ENCODE peak calls at places on chromosomes 13 and 19, in seven cellular contexts. F is H1, Z is HCT116, O is GM23248, K is kidney, T is NT2/D1, P is endodermal cell. X is an unnamed sample.

GRCh38 chr13:19927117-19927734 is 31.3 kb upstream of the ZMYM2 start:
- DNase-seq in F (no peak), Z (peak), O (peak), K (no peak), T (no peak), P (no peak), X (peak)

GRCh38 chr19:15463865-15464371 is 426 bp downstream of the RASAL3 start:
- DNase-seq in F (no peak), Z (no peak), O (no peak), K (peak), T (no peak), P (peak), X (no peak)

GRCh38 chr13:28129911-28130693 is 8.2 kb upstream of the PAN3 start:
- DNase-seq in F (no peak), Z (no peak), O (no peak), K (no peak), T (no peak), P (no peak), X (no peak)

GRCh38 chr13:67018775-67019174 is 211.4 kb downstream of the PCDH9 start:
- DNase-seq in F (no peak), Z (no peak), O (no peak), K (no peak), T (no peak), P (no peak), X (no peak)

GRCh38 chr13:24220086-24220703 is 59.7 kb downstream of the SPATA13 start:
- DNase-seq in F (no peak), Z (peak), O (peak), K (no peak), T (peak), P (peak), X (peak)

GRCh38 chr19:46000497-46001246 is 5.4 kb downstream of the CCDC61 start:
- DNase-seq in F (no peak), Z (no peak), O (peak), K (peak), T (no peak), P (peak), X (peak)

GRCh38 chr13:93284056-93284455 is 57.4 kb downstream of the GPC6 start:
- DNase-seq in F (no peak), Z (no peak), O (no peak), K (no peak), T (no peak), P (no peak), X (no peak)

GRCh38 chr13:28717170-28717569 is 1.6 kb downstream of the SLC46A3 start:
- DNase-seq in F (no peak), Z (no peak), O (no peak), K (no peak), T (no peak), P (no peak), X (no peak)

GRCh38 chr13:75480691-75481175 is 1.2 kb downstream of the TBC1D4 start:
- DNase-seq in F (no peak), Z (peak), O (peak), K (peak), T (no peak), P (peak), X (peak)

GRCh38 chr19:31586282-31586681 is 237.0 kb upstream of the TSHZ3 start:
- DNase-seq in F (no peak), Z (no peak), O (peak), K (no peak), T (no peak), P (no peak), X (no peak)

GRCh38 chr19:45251452-45252354 is 632 bp downstream of the MARK4 start:
- DNase-seq in F (no peak), Z (no peak), O (peak), K (peak), T (no peak), P (peak), X (peak)

GRCh38 chr19:48696353-48697010 is 711 bp downstream of the FUT2 start:
- DNase-seq in F (no peak), Z (no peak), O (peak), K (peak), T (no peak), P (peak), X (peak)

GRCh38 chr19:3720533-3720917 is 12.3 kb downstream of the TJP3 start:
- DNase-seq in F (no peak), Z (no peak), O (no peak), K (no peak), T (no peak), P (no peak), X (peak)

GRCh38 chr19:55703790-55704215 is 28.8 kb downstream of the EPN1 start:
- DNase-seq in F (peak), Z (peak), O (peak), K (no peak), T (peak), P (peak), X (peak)

GRCh38 chr13:31476266-31476665 is 263.1 kb upstream of the RXFP2 start:
- DNase-seq in F (no peak), Z (no peak), O (peak), K (no peak), T (no peak), P (no peak), X (no peak)
- H3K9ac ChIP-seq in F (no peak), Z (no peak), O (no peak), K (no peak), T (no peak), P (no peak), X (no peak)

DNA sequence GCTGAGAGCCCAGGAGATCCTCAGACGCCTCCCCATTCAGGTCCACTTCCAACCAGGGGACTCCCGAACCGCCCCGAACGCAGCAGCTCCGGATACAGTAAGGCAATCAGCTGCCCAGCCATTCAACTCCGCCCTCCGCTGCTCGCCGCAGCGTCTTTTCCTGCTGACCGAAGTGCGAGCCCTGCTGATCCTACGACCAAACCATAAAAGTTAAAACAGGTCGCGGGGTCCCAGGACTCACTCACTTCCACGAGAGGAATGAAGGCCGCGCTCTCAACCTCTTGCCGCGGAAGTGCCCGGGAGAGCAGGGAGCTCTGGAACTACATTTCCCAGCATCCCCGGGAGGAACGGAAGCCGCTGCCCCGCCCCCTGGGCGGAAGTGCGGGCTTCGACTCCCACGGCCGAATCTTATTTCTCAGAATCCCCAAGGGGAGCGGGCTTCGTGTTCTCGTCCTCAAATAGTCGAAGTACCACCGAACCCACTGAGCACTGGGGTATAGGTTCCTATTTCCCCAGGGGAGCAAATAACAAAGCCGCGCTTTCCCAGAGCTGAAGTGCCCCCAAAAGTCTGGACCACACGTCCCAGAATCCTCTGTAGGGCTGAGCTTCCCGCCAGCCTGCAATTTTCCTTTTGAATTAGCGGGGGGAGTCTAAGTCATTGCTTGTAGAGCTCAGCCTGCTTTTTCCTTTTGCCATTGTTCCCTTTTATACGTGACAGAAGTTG is at the start of gene ZNF45:
- DNase-seq in F (no peak), Z (peak), O (peak), K (peak), T (peak), P (peak), X (peak)
- H3K9ac ChIP-seq in F (peak), Z (peak), O (peak), K (peak), T (peak), P (peak), X (peak)

GRCh38 chr13:101452519-101453485 is at the start of gene ITGBL1:
- DNase-seq in F (no peak), Z (no peak), O (peak), K (peak), T (no peak), P (peak), X (no peak)
- H3K9ac ChIP-seq in F (no peak), Z (peak), O (peak), K (peak), T (no peak), P (no peak), X (no peak)

GRCh38 chr13:21813844-21814243 is 143.0 kb downstream of the FGF9 start:
- DNase-seq in F (no peak), Z (no peak), O (no peak), K (no peak), T (no peak), P (no peak), X (no peak)
- H3K9ac ChIP-seq in F (no peak), Z (no peak), O (no peak), K (no peak), T (no peak), P (no peak), X (no peak)

DNA sequence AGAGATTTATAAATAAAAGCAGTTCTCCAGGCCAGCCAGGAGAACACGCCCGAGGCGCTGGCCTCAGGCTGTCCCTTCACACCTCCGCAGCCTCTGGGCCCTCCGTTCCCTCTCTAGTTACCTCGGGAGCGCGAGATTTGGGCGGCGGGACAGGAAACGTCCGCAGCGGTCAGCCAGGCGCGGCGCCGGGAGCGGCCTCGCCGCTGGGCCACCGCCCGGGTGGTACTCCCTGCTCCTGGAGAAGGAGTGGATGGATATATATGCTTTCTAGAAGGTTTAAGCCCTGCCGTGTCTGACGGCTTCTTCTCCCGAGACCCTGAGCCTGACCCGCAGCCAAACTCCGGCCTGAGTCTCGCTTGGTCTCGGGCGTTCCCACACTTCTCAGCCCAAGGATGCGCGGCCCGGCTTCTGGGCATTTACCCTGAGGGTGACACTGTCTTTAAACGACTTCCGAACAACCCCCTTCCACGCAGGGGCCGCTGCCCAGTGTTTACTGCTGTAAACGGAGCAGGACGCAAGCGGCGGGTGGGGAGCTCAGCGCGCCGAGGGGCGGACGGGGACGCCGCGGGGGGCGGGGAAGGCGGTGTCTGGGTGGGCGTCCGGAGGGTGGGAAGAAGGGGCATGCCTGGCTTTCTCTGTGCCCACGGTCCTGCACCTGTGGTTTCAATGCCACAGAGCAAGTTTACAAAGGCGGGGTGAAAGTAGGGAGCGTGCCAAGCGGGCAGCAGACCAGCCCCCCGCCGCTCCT is 2.0 kb upstream of the ZIC2 start:
- DNase-seq in F (no peak), Z (no peak), O (peak), K (peak), T (no peak), P (peak), X (peak)
- H3K9ac ChIP-seq in F (peak), Z (peak), O (no peak), K (no peak), T (peak), P (peak), X (peak)

GRCh38 chr13:46388308-46388707 is 1.3 kb upstream of the RUBCNL start:
- DNase-seq in F (no peak), Z (no peak), O (no peak), K (no peak), T (no peak), P (no peak), X (no peak)

GRCh38 chr13:46385946-46386345 is 1.1 kb downstream of the RUBCNL start:
- DNase-seq in F (no peak), Z (no peak), O (peak), K (no peak), T (no peak), P (peak), X (peak)

GRCh38 chr13:46386426-46386995 is 541 bp downstream of the RUBCNL start:
- DNase-seq in F (no peak), Z (no peak), O (peak), K (no peak), T (no peak), P (no peak), X (peak)

GRCh38 chr13:46388846-46389245 is 1.8 kb upstream of the RUBCNL start:
- DNase-seq in F (no peak), Z (no peak), O (no peak), K (no peak), T (no peak), P (no peak), X (no peak)

GRCh38 chr13:46386996-46387851 is at the start of gene RUBCNL:
- DNase-seq in F (no peak), Z (peak), O (peak), K (peak), T (no peak), P (peak), X (peak)
- H3K9ac ChIP-seq in F (peak), Z (no peak), O (peak), K (no peak), T (peak), P (no peak), X (no peak)

X was measured in neural progenitor cell.